ENCODE peak calls at places on chromosomes 1 and 21, in seven cellular contexts. One of them, this sample, is unnamed.

GRCh38 chr21:26061437-26061836 is 109.1 kb downstream of the APP start:
- DNase-seq in germinal center: no peak
- DNase-seq in stromal cell of bone marrow: peak
- DNase-seq in heart left ventricle: no peak
- DNase-seq in HTR-8/SVneo: no peak
- DNase-seq in OCI-LY7: no peak
- DNase-seq in NCI-H510A: no peak
- DNase-seq in this sample: no peak

GRCh38 chr1:160125761-160126160 is 10.2 kb downstream of the ATP1A2 start:
- DNase-seq in germinal center: no peak
- DNase-seq in stromal cell of bone marrow: peak
- DNase-seq in heart left ventricle: no peak
- DNase-seq in HTR-8/SVneo: peak
- DNase-seq in OCI-LY7: no peak
- DNase-seq in NCI-H510A: no peak
- DNase-seq in this sample: peak

GRCh38 chr1:5579966-5580365 is 412.3 kb downstream of the NPHP4 start:
- DNase-seq in germinal center: no peak
- DNase-seq in stromal cell of bone marrow: no peak
- DNase-seq in heart left ventricle: no peak
- DNase-seq in HTR-8/SVneo: no peak
- DNase-seq in OCI-LY7: no peak
- DNase-seq in NCI-H510A: no peak
- DNase-seq in this sample: no peak

GRCh38 chr1:71228236-71228635 is 147.4 kb upstream of the ZRANB2 start:
- DNase-seq in germinal center: no peak
- DNase-seq in stromal cell of bone marrow: no peak
- DNase-seq in heart left ventricle: no peak
- DNase-seq in HTR-8/SVneo: no peak
- DNase-seq in OCI-LY7: no peak
- DNase-seq in NCI-H510A: no peak
- DNase-seq in this sample: no peak

GRCh38 chr1:24849653-24850295 is 80.3 kb downstream of the RUNX3 start:
- DNase-seq in germinal center: no peak
- DNase-seq in stromal cell of bone marrow: no peak
- DNase-seq in heart left ventricle: no peak
- DNase-seq in HTR-8/SVneo: peak
- DNase-seq in OCI-LY7: peak
- DNase-seq in NCI-H510A: no peak
- DNase-seq in this sample: peak

GRCh38 chr1:7526867-7527732 is 244.0 kb upstream of the VAMP3 start:
- DNase-seq in germinal center: no peak
- DNase-seq in stromal cell of bone marrow: peak
- DNase-seq in heart left ventricle: no peak
- DNase-seq in HTR-8/SVneo: no peak
- DNase-seq in OCI-LY7: no peak
- DNase-seq in NCI-H510A: no peak
- DNase-seq in this sample: no peak

GRCh38 chr1:223129229-223129851 is 13.7 kb downstream of the TLR5 start:
- DNase-seq in germinal center: peak
- DNase-seq in stromal cell of bone marrow: no peak
- DNase-seq in heart left ventricle: peak
- DNase-seq in HTR-8/SVneo: peak
- DNase-seq in OCI-LY7: no peak
- DNase-seq in NCI-H510A: no peak
- DNase-seq in this sample: peak

GRCh38 chr1:241464985-241465384 is 54.6 kb downstream of the FH start:
- DNase-seq in germinal center: no peak
- DNase-seq in stromal cell of bone marrow: no peak
- DNase-seq in heart left ventricle: no peak
- DNase-seq in HTR-8/SVneo: no peak
- DNase-seq in OCI-LY7: no peak
- DNase-seq in NCI-H510A: no peak
- DNase-seq in this sample: no peak

GRCh38 chr1:246332078-246332477 is 175.0 kb downstream of the SMYD3 start:
- DNase-seq in germinal center: no peak
- DNase-seq in stromal cell of bone marrow: no peak
- DNase-seq in heart left ventricle: no peak
- DNase-seq in HTR-8/SVneo: no peak
- DNase-seq in OCI-LY7: no peak
- DNase-seq in NCI-H510A: no peak
- DNase-seq in this sample: no peak

GRCh38 chr1:46248122-46248920 is 758 bp downstream of the RAD54L start:
- DNase-seq in germinal center: peak
- DNase-seq in stromal cell of bone marrow: no peak
- DNase-seq in heart left ventricle: peak
- DNase-seq in HTR-8/SVneo: peak
- DNase-seq in OCI-LY7: peak
- DNase-seq in NCI-H510A: peak
- DNase-seq in this sample: peak

GRCh38 chr1:58515794-58516401 is 30.6 kb downstream of the OMA1 start:
- DNase-seq in germinal center: peak
- DNase-seq in stromal cell of bone marrow: peak
- DNase-seq in heart left ventricle: peak
- DNase-seq in HTR-8/SVneo: peak
- DNase-seq in OCI-LY7: peak
- DNase-seq in NCI-H510A: peak
- DNase-seq in this sample: peak

GRCh38 chr1:222334026-222334680 is 213.8 kb downstream of the HHIPL2 start:
- DNase-seq in germinal center: no peak
- DNase-seq in stromal cell of bone marrow: no peak
- DNase-seq in heart left ventricle: no peak
- DNase-seq in HTR-8/SVneo: no peak
- DNase-seq in OCI-LY7: no peak
- DNase-seq in NCI-H510A: no peak
- DNase-seq in this sample: no peak

GRCh38 chr1:40664167-40664537 is 1.3 kb downstream of the RIMS3 start:
- DNase-seq in germinal center: no peak
- DNase-seq in stromal cell of bone marrow: no peak
- DNase-seq in heart left ventricle: no peak
- DNase-seq in HTR-8/SVneo: no peak
- DNase-seq in OCI-LY7: peak
- DNase-seq in NCI-H510A: no peak
- DNase-seq in this sample: no peak

GRCh38 chr1:226310637-226311195 is 1.8 kb upstream of the LIN9 start:
- DNase-seq in germinal center: no peak
- DNase-seq in stromal cell of bone marrow: no peak
- DNase-seq in heart left ventricle: no peak
- DNase-seq in HTR-8/SVneo: no peak
- DNase-seq in OCI-LY7: no peak
- DNase-seq in NCI-H510A: no peak
- DNase-seq in this sample: no peak

GRCh38 chr21:41725421-41726021 is 41.3 kb downstream of the RIPK4 start:
- DNase-seq in germinal center: no peak
- DNase-seq in stromal cell of bone marrow: no peak
- DNase-seq in heart left ventricle: no peak
- DNase-seq in HTR-8/SVneo: no peak
- DNase-seq in OCI-LY7: no peak
- DNase-seq in NCI-H510A: no peak
- DNase-seq in this sample: peak

GRCh38 chr21:16460936-16461335 is 731.2 kb downstream of the USP25 start:
- DNase-seq in germinal center: no peak
- DNase-seq in stromal cell of bone marrow: no peak
- DNase-seq in heart left ventricle: no peak
- DNase-seq in HTR-8/SVneo: no peak
- DNase-seq in OCI-LY7: no peak
- DNase-seq in NCI-H510A: no peak
- DNase-seq in this sample: no peak

GRCh38 chr1:217506878-217507277 is 124.0 kb downstream of the GPATCH2 start:
- DNase-seq in germinal center: no peak
- DNase-seq in stromal cell of bone marrow: no peak
- DNase-seq in heart left ventricle: no peak
- DNase-seq in HTR-8/SVneo: no peak
- DNase-seq in OCI-LY7: no peak
- DNase-seq in NCI-H510A: no peak
- DNase-seq in this sample: no peak

GRCh38 chr1:222084048-222084447 is 342.2 kb upstream of the DUSP10 start:
- DNase-seq in germinal center: no peak
- DNase-seq in stromal cell of bone marrow: no peak
- DNase-seq in heart left ventricle: no peak
- DNase-seq in HTR-8/SVneo: no peak
- DNase-seq in OCI-LY7: no peak
- DNase-seq in NCI-H510A: no peak
- DNase-seq in this sample: no peak

GRCh38 chr1:28812669-28813468 is 899 bp downstream of the OPRD1 start:
- DNase-seq in germinal center: no peak
- DNase-seq in stromal cell of bone marrow: no peak
- DNase-seq in heart left ventricle: no peak
- DNase-seq in HTR-8/SVneo: no peak
- DNase-seq in OCI-LY7: no peak
- DNase-seq in NCI-H510A: no peak
- DNase-seq in this sample: no peak